ENCODE peak calls at places on chromosomes 13 and 19, in nine cellular contexts. H is OCI-LY7, K is fibroblast of lung, C is uterus, M is AG09309, X is retinal pigment epithelial cell, Y is fibroblast of mammary gland, J is kidney, T is neural progenitor cell. I is an unnamed sample.

GRCh38 chr13:66618702-66619101 is 611.4 kb downstream of the PCDH9 start:
- DNase-seq in H (peak; percentile 34), K (peak; percentile 46), C (no peak), M (no peak), X (peak; percentile 21), Y (peak; percentile 58), J (no peak), T (peak; percentile 7), I (peak; percentile 64)

GRCh38 chr19:33734913-33735312 is 61.8 kb upstream of the KCTD15 start:
- DNase-seq in H (no peak), K (no peak), C (no peak), M (no peak), X (no peak), Y (no peak), J (no peak), T (no peak), I (no peak)

GRCh38 chr19:17289489-17289888 is 7.8 kb downstream of the ANKLE1 start:
- DNase-seq in H (peak; percentile 80), K (peak; percentile 90), C (peak; percentile 65), M (peak; percentile 61), X (no peak), Y (peak; percentile 93), J (peak; percentile 86), T (peak; percentile 92), I (peak; percentile 93)

GRCh38 chr13:89695343-89696257 is 1651.9 kb upstream of the MIR17HG start:
- DNase-seq in H (peak; percentile 39), K (peak; percentile 27), C (no peak), M (no peak), X (peak; percentile 19), Y (peak; percentile 34), J (no peak), T (peak; percentile 60), I (peak; percentile 63)

GRCh38 chr13:28429096-28429495 is 65.8 kb downstream of the FLT1 start:
- DNase-seq in H (no peak), K (no peak), C (no peak), M (no peak), X (no peak), Y (no peak), J (no peak), T (no peak), I (no peak)

GRCh38 chr19:21610787-21611186 is 105.4 kb downstream of the ZNF429 start:
- DNase-seq in H (no peak), K (no peak), C (no peak), M (no peak), X (no peak), Y (no peak), J (no peak), T (no peak), I (no peak)

GRCh38 chr13:110302154-110302553 is 4.8 kb downstream of the COL4A1 start:
- DNase-seq in H (no peak), K (no peak), C (peak; percentile 14), M (no peak), X (no peak), Y (no peak), J (no peak), T (no peak), I (no peak)

GRCh38 chr13:80551650-80552497 is 210.9 kb upstream of the SPRY2 start:
- DNase-seq in H (no peak), K (no peak), C (no peak), M (no peak), X (no peak), Y (peak; percentile 65), J (no peak), T (no peak), I (no peak)

GRCh38 chr13:75762967-75763366 is 126.8 kb downstream of the LMO7 start:
- DNase-seq in H (no peak), K (no peak), C (no peak), M (no peak), X (no peak), Y (no peak), J (no peak), T (no peak), I (no peak)

GRCh38 chr13:87147076-87147475 is 524.1 kb upstream of the SLITRK5 start:
- DNase-seq in H (no peak), K (peak; percentile 67), C (no peak), M (no peak), X (peak; percentile 34), Y (peak; percentile 69), J (no peak), T (no peak), I (no peak)

DNA sequence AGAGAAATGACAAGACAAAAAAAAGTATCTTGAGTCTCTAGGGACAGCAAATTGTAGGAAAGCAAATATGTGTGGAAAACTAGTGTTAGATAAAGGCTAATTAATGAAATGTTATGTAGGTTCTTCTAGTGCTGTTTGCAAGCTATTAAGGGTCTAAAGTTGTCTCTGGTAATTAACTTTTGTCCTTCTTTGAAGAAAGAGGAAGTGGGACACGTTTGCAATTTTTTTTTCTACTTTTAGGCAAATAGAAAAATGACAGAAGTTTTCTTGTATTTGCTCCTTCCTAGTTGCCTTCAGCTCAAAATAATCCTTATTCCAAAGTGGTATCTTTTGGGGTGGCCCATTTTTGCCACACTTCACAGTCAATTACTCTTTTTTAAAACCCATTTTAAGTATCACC is 1877.7 kb upstream of the PRR20A start:
- DNase-seq in H (no peak), K (no peak), C (no peak), M (no peak), X (no peak), Y (no peak), J (no peak), T (no peak), I (no peak)
- H3K4me3 ChIP-seq in H (no peak overlapping the region), K (no peak overlapping the region), C (no peak overlapping the region), M (no peak overlapping the region), X (no peak overlapping the region), Y (no peak overlapping the region), J (no peak overlapping the region), T (no peak overlapping the region), I (no peak overlapping the region)

GRCh38 chr19:19385131-19385899 is 20.2 kb upstream of the GATAD2A start:
- DNase-seq in H (peak; percentile 100), K (peak; percentile 100), C (peak; percentile 100), M (peak; percentile 98), X (peak; percentile 99), Y (peak; percentile 99), J (peak; percentile 100), T (peak; percentile 100), I (peak; percentile 100)

GRCh38 chr19:19387108-19387507 is 18.4 kb upstream of the GATAD2A start:
- DNase-seq in H (no peak), K (no peak), C (no peak), M (no peak), X (no peak), Y (no peak), J (no peak), T (no peak), I (no peak)

GRCh38 chr19:19385900-19386339 is 19.6 kb upstream of the GATAD2A start:
- DNase-seq in H (peak; percentile 77), K (peak; percentile 42), C (no peak), M (no peak), X (no peak), Y (no peak), J (peak; percentile 91), T (no peak), I (no peak)

GRCh38 chr19:19384486-19384885 is 21.0 kb upstream of the GATAD2A start:
- DNase-seq in H (no peak), K (no peak), C (no peak), M (no peak), X (no peak), Y (no peak), J (peak; percentile 74), T (no peak), I (no peak)

GRCh38 chr19:19386373-19386869 is 19.1 kb upstream of the GATAD2A start:
- DNase-seq in H (no peak), K (no peak), C (no peak), M (no peak), X (no peak), Y (no peak), J (peak; percentile 70), T (no peak), I (no peak)
- TF ChIP-seq CTCF in H (peak; percentile 63), K (peak; percentile 27), C (no peak), M (no peak), X (peak; percentile 36), Y (no peak), J (no peak), T (peak; percentile 11), I (peak; percentile 21)

GRCh38 chr19:45972081-45972943 is 1.4 kb downstream of the NOVA2 start:
- DNase-seq in H (no peak), K (peak; percentile 3), C (no peak), M (no peak), X (no peak), Y (no peak), J (no peak), T (no peak), I (no peak)

GRCh38 chr19:45972944-45973525 is 630 bp downstream of the NOVA2 start:
- DNase-seq in H (no peak), K (no peak), C (no peak), M (no peak), X (no peak), Y (no peak), J (no peak), T (peak; percentile 68), I (no peak)

GRCh38 chr19:45971260-45971902 is 2.3 kb downstream of the NOVA2 start:
- DNase-seq in H (no peak), K (no peak), C (no peak), M (no peak), X (no peak), Y (no peak), J (no peak), T (no peak), I (no peak)

GRCh38 chr19:45975296-45975695 is 1.6 kb upstream of the NOVA2 start:
- DNase-seq in H (no peak), K (no peak), C (no peak), M (no peak), X (no peak), Y (no peak), J (no peak), T (peak; percentile 46), I (no peak)

GRCh38 chr19:45973564-45974338 is at the start of gene NOVA2:
- DNase-seq in H (peak; percentile 57), K (peak; percentile 81), C (peak; percentile 42), M (no peak), X (no peak), Y (peak; percentile 51), J (peak; percentile 91), T (peak; percentile 96), I (peak; percentile 72)
- H3K4me3 ChIP-seq in H (peak within 1 kb of the TSS; percentile 43), K (no peak within 1 kb of the TSS), C (peak within 1 kb of the TSS; percentile 20), M (no peak within 1 kb of the TSS), X (no peak within 1 kb of the TSS), Y (no peak within 1 kb of the TSS), J (peak within 1 kb of the TSS; percentile 35), T (peak within 1 kb of the TSS; percentile 93), I (peak within 1 kb of the TSS; percentile 57)

GRCh38 chr19:29593869-29594268 is 12.2 kb upstream of the POP4 start:
- DNase-seq in H (no peak), K (no peak), C (no peak), M (no peak), X (no peak), Y (no peak), J (no peak), T (no peak), I (no peak)

GRCh38 chr19:29598496-29598895 is 7.6 kb upstream of the POP4 start:
- DNase-seq in H (no peak), K (no peak), C (no peak), M (no peak), X (no peak), Y (no peak), J (no peak), T (no peak), I (no peak)

GRCh38 chr19:29598036-29598435 is 8.0 kb upstream of the POP4 start:
- DNase-seq in H (no peak), K (no peak), C (no peak), M (no peak), X (no peak), Y (no peak), J (no peak), T (no peak), I (no peak)

GRCh38 chr19:29596080-29596479 is 10.0 kb upstream of the POP4 start:
- DNase-seq in H (no peak), K (no peak), C (no peak), M (no peak), X (no peak), Y (no peak), J (no peak), T (no peak), I (no peak)

GRCh38 chr19:29596885-29597525 is 9.1 kb upstream of the POP4 start:
- DNase-seq in H (no peak), K (no peak), C (no peak), M (no peak), X (no peak), Y (peak; percentile 42), J (no peak), T (peak; percentile 59), I (peak; percentile 54)
- TF ChIP-seq CTCF in H (peak; percentile 43), K (no peak), C (no peak), M (peak; percentile 46), X (peak; percentile 33), Y (peak; percentile 38), J (peak; percentile 13), T (peak; percentile 67), I (peak; percentile 27)

I was measured in cardiac fibroblast.